ENCODE peak calls at places on chromosomes 6 and 20, in six cellular contexts. One of them, this sample, is unnamed.

GRCh38 chr6:69914015-69914485 is 47.7 kb downstream of the COL19A1 start:
- DNase-seq in ovary: no peak
- DNase-seq in activated gamma-delta T cell treated with Interleukin-2 at 50 U/mL for 16 hours: no peak
- DNase-seq in HuH-7.5: no peak
- DNase-seq in cardiac fibroblast: no peak
- DNase-seq in ACHN: no peak
- DNase-seq in this sample: no peak

GRCh38 chr6:85920782-85921181 is 278.1 kb upstream of the SYNCRIP start:
- DNase-seq in activated gamma-delta T cell treated with Interleukin-2 at 50 U/mL for 16 hours: no peak
- DNase-seq in cardiac fibroblast: no peak
- DNase-seq in ACHN: no peak
- DNase-seq in HuH-7.5: no peak
- DNase-seq in ovary: no peak
- DNase-seq in this sample: no peak

GRCh38 chr6:128570439-128571063 is 50.2 kb upstream of the PTPRK start:
- DNase-seq in HuH-7.5: no peak
- DNase-seq in ovary: no peak
- DNase-seq in activated gamma-delta T cell treated with Interleukin-2 at 50 U/mL for 16 hours: no peak
- DNase-seq in cardiac fibroblast: no peak
- DNase-seq in ACHN: no peak
- DNase-seq in this sample: no peak

GRCh38 chr20:48115511-48115910 is 330.2 kb upstream of the SULF2 start:
- DNase-seq in cardiac fibroblast: no peak
- DNase-seq in ACHN: no peak
- DNase-seq in activated gamma-delta T cell treated with Interleukin-2 at 50 U/mL for 16 hours: no peak
- DNase-seq in ovary: no peak
- DNase-seq in HuH-7.5: no peak
- DNase-seq in this sample: no peak

GRCh38 chr20:23436681-23437080 is 2.8 kb upstream of the CSTL1 start:
- DNase-seq in cardiac fibroblast: peak
- DNase-seq in HuH-7.5: no peak
- DNase-seq in ovary: no peak
- DNase-seq in ACHN: no peak
- DNase-seq in activated gamma-delta T cell treated with Interleukin-2 at 50 U/mL for 16 hours: no peak
- DNase-seq in this sample: no peak

GRCh38 chr6:22219916-22220315 is 76.9 kb downstream of the PRL start:
- DNase-seq in ACHN: no peak
- DNase-seq in activated gamma-delta T cell treated with Interleukin-2 at 50 U/mL for 16 hours: no peak
- DNase-seq in ovary: no peak
- DNase-seq in HuH-7.5: no peak
- DNase-seq in cardiac fibroblast: no peak
- DNase-seq in this sample: no peak

GRCh38 chr6:16205377-16206144 is 32.8 kb upstream of the GMPR start:
- DNase-seq in ACHN: no peak
- DNase-seq in activated gamma-delta T cell treated with Interleukin-2 at 50 U/mL for 16 hours: no peak
- DNase-seq in ovary: no peak
- DNase-seq in cardiac fibroblast: peak
- DNase-seq in HuH-7.5: no peak
- DNase-seq in this sample: no peak

GRCh38 chr6:132651062-132651461 is 7.9 kb downstream of the TAAR1 start:
- DNase-seq in ovary: no peak
- DNase-seq in activated gamma-delta T cell treated with Interleukin-2 at 50 U/mL for 16 hours: no peak
- DNase-seq in ACHN: no peak
- DNase-seq in HuH-7.5: no peak
- DNase-seq in cardiac fibroblast: no peak
- DNase-seq in this sample: no peak

GRCh38 chr20:4160761-4161305 is 145.5 kb upstream of the RNF24 start:
- DNase-seq in ACHN: no peak
- DNase-seq in ovary: no peak
- DNase-seq in HuH-7.5: no peak
- DNase-seq in activated gamma-delta T cell treated with Interleukin-2 at 50 U/mL for 16 hours: no peak
- DNase-seq in cardiac fibroblast: peak
- DNase-seq in this sample: no peak

GRCh38 chr6:25627001-25627400 is 25.0 kb upstream of the SCGN start:
- DNase-seq in ACHN: no peak
- DNase-seq in cardiac fibroblast: no peak
- DNase-seq in ovary: no peak
- DNase-seq in activated gamma-delta T cell treated with Interleukin-2 at 50 U/mL for 16 hours: no peak
- DNase-seq in HuH-7.5: no peak
- DNase-seq in this sample: no peak

GRCh38 chr6:106783631-106784566 is 154.5 kb downstream of the QRSL1 start:
- DNase-seq in ACHN: peak
- DNase-seq in HuH-7.5: no peak
- DNase-seq in cardiac fibroblast: no peak
- DNase-seq in ovary: no peak
- DNase-seq in activated gamma-delta T cell treated with Interleukin-2 at 50 U/mL for 16 hours: no peak
- DNase-seq in this sample: no peak

GRCh38 chr6:143301204-143301603 is 149.3 kb downstream of the ADAT2 start:
- DNase-seq in cardiac fibroblast: no peak
- DNase-seq in activated gamma-delta T cell treated with Interleukin-2 at 50 U/mL for 16 hours: no peak
- DNase-seq in ovary: no peak
- DNase-seq in ACHN: no peak
- DNase-seq in HuH-7.5: no peak
- DNase-seq in this sample: no peak

GRCh38 chr6:106116125-106116524 is 30.0 kb downstream of the PRDM1 start:
- DNase-seq in cardiac fibroblast: peak
- DNase-seq in HuH-7.5: no peak
- DNase-seq in ovary: no peak
- DNase-seq in ACHN: no peak
- DNase-seq in activated gamma-delta T cell treated with Interleukin-2 at 50 U/mL for 16 hours: no peak
- DNase-seq in this sample: no peak

GRCh38 chr6:1424306-1424927 is 35.0 kb downstream of the FOXF2 start:
- DNase-seq in ovary: no peak
- DNase-seq in HuH-7.5: peak
- DNase-seq in activated gamma-delta T cell treated with Interleukin-2 at 50 U/mL for 16 hours: no peak
- DNase-seq in cardiac fibroblast: peak
- DNase-seq in ACHN: peak
- DNase-seq in this sample: no peak

GRCh38 chr20:44702776-44703175 is 12.4 kb upstream of the CCN5 start:
- DNase-seq in ovary: peak
- DNase-seq in HuH-7.5: no peak
- DNase-seq in ACHN: peak
- DNase-seq in cardiac fibroblast: peak
- DNase-seq in activated gamma-delta T cell treated with Interleukin-2 at 50 U/mL for 16 hours: no peak
- DNase-seq in this sample: no peak

GRCh38 chr6:116682334-116682712 is 1.3 kb downstream of the KPNA5 start:
- DNase-seq in ACHN: no peak
- DNase-seq in HuH-7.5: no peak
- DNase-seq in ovary: peak
- DNase-seq in activated gamma-delta T cell treated with Interleukin-2 at 50 U/mL for 16 hours: peak
- DNase-seq in cardiac fibroblast: peak
- DNase-seq in this sample: peak

GRCh38 chr6:166005401-166005845 is 162.2 kb downstream of the TBXT start:
- DNase-seq in cardiac fibroblast: peak
- DNase-seq in activated gamma-delta T cell treated with Interleukin-2 at 50 U/mL for 16 hours: no peak
- DNase-seq in HuH-7.5: no peak
- DNase-seq in ACHN: no peak
- DNase-seq in ovary: peak
- DNase-seq in this sample: no peak

GRCh38 chr6:19879663-19880062 is 42.5 kb downstream of the ID4 start:
- DNase-seq in ovary: no peak
- DNase-seq in ACHN: no peak
- DNase-seq in activated gamma-delta T cell treated with Interleukin-2 at 50 U/mL for 16 hours: no peak
- DNase-seq in cardiac fibroblast: no peak
- DNase-seq in HuH-7.5: no peak
- DNase-seq in this sample: no peak

GRCh38 chr6:165574770-165575549 is 88.1 kb downstream of the PDE10A start:
- DNase-seq in cardiac fibroblast: peak
- DNase-seq in ovary: no peak
- DNase-seq in activated gamma-delta T cell treated with Interleukin-2 at 50 U/mL for 16 hours: no peak
- DNase-seq in ACHN: peak
- DNase-seq in HuH-7.5: no peak
- DNase-seq in this sample: no peak

GRCh38 chr6:163596174-163596573 is 181.7 kb downstream of the QKI start:
- DNase-seq in cardiac fibroblast: no peak
- DNase-seq in ACHN: no peak
- DNase-seq in activated gamma-delta T cell treated with Interleukin-2 at 50 U/mL for 16 hours: no peak
- DNase-seq in HuH-7.5: no peak
- DNase-seq in ovary: no peak
- DNase-seq in this sample: no peak

This sample was measured in naive thymus-derived CD4-positive, alpha-beta T cell.